ENCODE peak calls at places on chromosomes 5 and 9, in five cellular contexts. D is AG04449, L is hepatic stellate cell, J is retina, F is fibroblast of the aortic adventitia. X is an unnamed sample.

GRCh38 chr9:88816141-88816540 is 175.1 kb upstream of the S1PR3 start:
- DNase-seq in D (no peak), L (peak), J (no peak), F (no peak), X (no peak)

GRCh38 chr9:3189113-3189861 is 336.5 kb downstream of the RFX3 start:
- DNase-seq in D (no peak), L (no peak), J (no peak), F (no peak), X (no peak)

GRCh38 chr5:60613826-60614225 is 86.1 kb downstream of the DEPDC1B start:
- DNase-seq in D (no peak), L (no peak), J (no peak), F (no peak), X (no peak)

GRCh38 chr5:153350192-153350883 is 140.1 kb upstream of the GRIA1 start:
- DNase-seq in D (no peak), L (no peak), J (peak), F (no peak), X (no peak)

GRCh38 chr5:9241459-9241858 is 304.4 kb downstream of the SEMA5A start:
- DNase-seq in D (no peak), L (no peak), J (no peak), F (no peak), X (no peak)

GRCh38 chr9:135592625-135593024 is 31.1 kb downstream of the PAEP start:
- DNase-seq in D (no peak), L (no peak), J (no peak), F (no peak), X (no peak)

GRCh38 chr5:122470365-122470764 is 158.3 kb downstream of the SNCAIP start:
- DNase-seq in D (no peak), L (no peak), J (no peak), F (no peak), X (no peak)

GRCh38 chr5:171868236-171868635 is 82.6 kb downstream of the SMIM23 start:
- DNase-seq in D (no peak), L (no peak), J (no peak), F (peak), X (no peak)

GRCh38 chr5:81239613-81240012 is 6.5 kb downstream of the CKMT2 start:
- DNase-seq in D (no peak), L (no peak), J (no peak), F (no peak), X (no peak)

GRCh38 chr9:567128-567745 is 274.3 kb upstream of the DMRT1 start:
- DNase-seq in D (no peak), L (no peak), J (no peak), F (no peak), X (no peak)

GRCh38 chr9:106916491-106917235 is 53.7 kb downstream of the ZNF462 start:
- DNase-seq in D (peak), L (peak), J (no peak), F (peak), X (no peak)

GRCh38 chr9:16744386-16744785 is 126.1 kb downstream of the BNC2 start:
- DNase-seq in D (no peak), L (peak), J (no peak), F (peak), X (no peak)

GRCh38 chr5:143165049-143165448 is 238.4 kb downstream of the NR3C1 start:
- DNase-seq in D (no peak), L (no peak), J (no peak), F (no peak), X (no peak)

GRCh38 chr5:59276886-59277514 is 616.5 kb downstream of the PDE4D start:
- DNase-seq in D (no peak), L (no peak), J (no peak), F (no peak), X (no peak)

GRCh38 chr5:43000198-43000840 is 39.8 kb downstream of the ANXA2R start:
- DNase-seq in D (no peak), L (no peak), J (peak), F (peak), X (no peak)

GRCh38 chr5:155189981-155190380 is 176.4 kb downstream of the KIF4B start:
- DNase-seq in D (no peak), L (no peak), J (no peak), F (no peak), X (no peak)

GRCh38 chr5:66518052-66518451 is 78.1 kb upstream of the MAST4 start:
- DNase-seq in D (no peak), L (no peak), J (no peak), F (no peak), X (no peak)

GRCh38 chr9:130498298-130498917 is 53.6 kb downstream of the ASS1 start:
- DNase-seq in D (no peak), L (no peak), J (no peak), F (no peak), X (no peak)

GRCh38 chr9:69174645-69175487 is 789 bp downstream of the TJP2 start:
- DNase-seq in D (peak), L (peak), J (peak), F (peak), X (no peak)

GRCh38 chr9:138078846-138079245 is 201.3 kb downstream of the CACNA1B start:
- DNase-seq in D (no peak), L (no peak), J (no peak), F (no peak), X (no peak)

X was measured in NCI-H1930.